ENCODE peak calls at places on chromosomes 11 and 22, in ten cellular contexts. M, O, K, Q, N, S, A, Y, G and C are unnamed samples.
A peak's percentile ranks its signal among the peaks of the same experiment; 100 is the strongest.

GRCh38 chr11:47189100-47189834 is 3.0 kb upstream of the PACSIN3 start:
- DNase-seq in M (no peak), O (no peak), K (no peak), Q (no peak), N (no peak), S (no peak), A (peak; percentile 84), Y (peak; percentile 78), G (no peak), C (no peak)

GRCh38 chr11:64745219-64745522 is 1.2 kb upstream of the RASGRP2 start:
- DNase-seq in M (peak; percentile 90), O (peak; percentile 78), K (peak; percentile 88), Q (peak; percentile 55), N (peak; percentile 75), S (peak; percentile 82), A (no peak), Y (peak; percentile 50), G (no peak), C (no peak)

GRCh38 chr22:49091917-49092545 is 735.6 kb downstream of the BRD1 start:
- DNase-seq in M (no peak), O (no peak), K (no peak), Q (no peak), N (no peak), S (no peak), A (no peak), Y (no peak), G (no peak), C (no peak)

GRCh38 chr11:129248618-129249017 is 56.5 kb upstream of the ARHGAP32 start:
- DNase-seq in M (no peak), O (no peak), K (no peak), Q (no peak), N (no peak), S (no peak), A (peak; percentile 84), Y (peak; percentile 39), G (no peak), C (no peak)

GRCh38 chr11:69217276-69218105 is 61.8 kb downstream of the SMIM38 start:
- DNase-seq in M (no peak), O (no peak), K (no peak), Q (no peak), N (no peak), S (no peak), A (no peak), Y (no peak), G (no peak), C (no peak)

GRCh38 chr11:60849641-60850520 is 5.9 kb downstream of the PTGDR2 start:
- DNase-seq in M (no peak), O (no peak), K (no peak), Q (no peak), N (no peak), S (no peak), A (no peak), Y (no peak), G (no peak), C (no peak)

GRCh38 chr11:119671048-119671447 is 58.0 kb downstream of the NECTIN1 start:
- DNase-seq in M (no peak), O (no peak), K (no peak), Q (peak; percentile 82), N (no peak), S (no peak), A (peak; percentile 88), Y (peak; percentile 80), G (no peak), C (no peak)

GRCh38 chr11:62542750-62543567 is 3.6 kb downstream of the AHNAK start:
- DNase-seq in M (peak; percentile 59), O (peak; percentile 85), K (peak; percentile 90), Q (peak; percentile 82), N (peak; percentile 69), S (peak; percentile 63), A (peak; percentile 86), Y (peak; percentile 78), G (no peak), C (peak; percentile 76)

GRCh38 chr22:41417622-41418390 is 28.8 kb downstream of the TOB2 start:
- DNase-seq in M (no peak), O (no peak), K (peak; percentile 99), Q (peak; percentile 97), N (no peak), S (no peak), A (no peak), Y (no peak), G (no peak), C (no peak)

GRCh38 chr11:119874660-119875238 is 145.7 kb upstream of the NECTIN1 start:
- DNase-seq in M (no peak), O (no peak), K (no peak), Q (peak; percentile 6), N (no peak), S (no peak), A (no peak), Y (no peak), G (no peak), C (no peak)

GRCh38 chr11:57493507-57494503 is 21.7 kb downstream of the SLC43A1 start:
- DNase-seq in M (peak; percentile 9), O (peak; percentile 88), K (no peak), Q (no peak), N (peak; percentile 65), S (peak; percentile 56), A (no peak), Y (no peak), G (no peak), C (peak; percentile 48)

GRCh38 chr22:43011079-43011478 is 3.9 kb downstream of the PACSIN2 start:
- DNase-seq in M (no peak), O (no peak), K (no peak), Q (no peak), N (no peak), S (no peak), A (no peak), Y (peak; percentile 11), G (no peak), C (no peak)

GRCh38 chr11:71103266-71103665 is 149.1 kb downstream of the SHANK2 start:
- DNase-seq in M (no peak), O (no peak), K (no peak), Q (no peak), N (no peak), S (no peak), A (no peak), Y (no peak), G (no peak), C (no peak)

GRCh38 chr22:38935023-38935422 is 22.4 kb upstream of the APOBEC3A start:
- DNase-seq in M (no peak), O (no peak), K (no peak), Q (no peak), N (no peak), S (no peak), A (no peak), Y (no peak), G (no peak), C (no peak)

GRCh38 chr11:93585758-93586157 is 42.6 kb upstream of the SMCO4 start:
- DNase-seq in M (no peak), O (no peak), K (no peak), Q (no peak), N (no peak), S (no peak), A (peak; percentile 66), Y (peak; percentile 67), G (no peak), C (no peak)

GRCh38 chr11:4441500-4441899 is 7.6 kb upstream of the OR52K2 start:
- DNase-seq in M (no peak), O (no peak), K (no peak), Q (no peak), N (no peak), S (no peak), A (no peak), Y (no peak), G (no peak), C (no peak)

GRCh38 chr22:29503811-29504372 is 23.9 kb downstream of the NEFH start:
- DNase-seq in M (peak; percentile 8), O (no peak), K (no peak), Q (no peak), N (no peak), S (no peak), A (peak; percentile 81), Y (peak; percentile 71), G (no peak), C (no peak)

GRCh38 chr22:47817380-47817779 is 1054.9 kb downstream of the TBC1D22A start:
- DNase-seq in M (no peak), O (no peak), K (no peak), Q (no peak), N (no peak), S (no peak), A (no peak), Y (no peak), G (no peak), C (no peak)

GRCh38 chr22:41507330-41508063 is 36.8 kb downstream of the POLR3H start:
- DNase-seq in M (no peak), O (no peak), K (no peak), Q (no peak), N (no peak), S (no peak), A (no peak), Y (no peak), G (no peak), C (no peak)

GRCh38 chr22:19290400-19291217 is 910 bp downstream of the CLTCL1 start:
- DNase-seq in M (no peak), O (no peak), K (no peak), Q (no peak), N (no peak), S (no peak), A (no peak), Y (no peak), G (no peak), C (no peak)

GRCh38 chr11:105862736-105863367 is 159.2 kb downstream of the MSANTD4 start:
- DNase-seq in M (peak; percentile 4), O (no peak), K (no peak), Q (no peak), N (no peak), S (no peak), A (peak; percentile 65), Y (peak; percentile 13), G (peak; percentile 23), C (peak; percentile 30)

GRCh38 chr11:112470355-112470754 is 209.7 kb upstream of the PLET1 start:
- DNase-seq in M (no peak), O (no peak), K (no peak), Q (no peak), N (no peak), S (no peak), A (peak; percentile 31), Y (no peak), G (no peak), C (no peak)

GRCh38 chr11:76824980-76825725 is 35.6 kb upstream of the ACER3 start:
- DNase-seq in M (no peak), O (no peak), K (no peak), Q (no peak), N (no peak), S (no peak), A (peak; percentile 76), Y (no peak), G (no peak), C (no peak)

GRCh38 chr11:105315287-105315686 is 175.7 kb upstream of the CARD18 start:
- DNase-seq in M (no peak), O (no peak), K (no peak), Q (no peak), N (no peak), S (no peak), A (no peak), Y (no peak), G (peak; percentile 1), C (no peak)

GRCh38 chr22:20013382-20013871 is 3.2 kb downstream of the ARVCF start:
- DNase-seq in M (peak; percentile 26), O (peak; percentile 72), K (peak; percentile 76), Q (peak; percentile 79), N (no peak), S (no peak), A (peak; percentile 34), Y (peak; percentile 75), G (no peak), C (peak; percentile 60)

GRCh38 chr22:33832558-33833151 is 87.6 kb downstream of the LARGE1 start:
- DNase-seq in M (no peak), O (no peak), K (no peak), Q (no peak), N (no peak), S (no peak), A (no peak), Y (no peak), G (no peak), C (no peak)

GRCh38 chr22:47515384-47516125 is 753.1 kb downstream of the TBC1D22A start:
- DNase-seq in M (no peak), O (no peak), K (no peak), Q (no peak), N (no peak), S (no peak), A (no peak), Y (no peak), G (no peak), C (no peak)

GRCh38 chr22:29310863-29311339 is 4.5 kb downstream of the GAS2L1 start:
- DNase-seq in M (peak; percentile 28), O (peak; percentile 84), K (peak; percentile 99), Q (peak; percentile 96), N (peak; percentile 18), S (peak; percentile 24), A (peak; percentile 96), Y (peak; percentile 100), G (peak; percentile 47), C (peak; percentile 81)